ENCODE peak calls at places on chromosomes 3 and 15, in ten cellular contexts. F is esophagus muscularis mucosa, R is dorsolateral prefrontal cortex, W is MM.1S, C is ascending aorta, T is astrocyte, B is tibial nerve, N is thoracic aorta, A is nephron progenitor cell, J is endothelial cell of umbilical vein. S is an unnamed sample.

GRCh38 chr3:182325213-182325941 is 467.9 kb upstream of the ATP11B start:
- DNase-seq in F (no peak), R (no peak), W (peak; percentile 94), C (no peak), T (peak; percentile 51), B (no peak), N (no peak), A (no peak), J (peak; percentile 11), S (no peak)

GRCh38 chr3:16508242-16508575 is 5.3 kb downstream of the RFTN1 start:
- DNase-seq in F (no peak), R (no peak), W (no peak), C (no peak), T (no peak), B (no peak), N (no peak), A (no peak), J (no peak), S (no peak)

GRCh38 chr3:21326704-21327103 is 424.3 kb downstream of the ZNF385D start:
- DNase-seq in F (no peak), R (no peak), W (no peak), C (no peak), T (peak; percentile 96), B (no peak), N (no peak), A (no peak), J (peak; percentile 2), S (no peak)

GRCh38 chr15:80031841-80032240 is 27.6 kb upstream of the ZFAND6 start:
- DNase-seq in F (no peak), R (no peak), W (peak; percentile 43), C (no peak), T (no peak), B (no peak), N (no peak), A (no peak), J (no peak), S (no peak)

GRCh38 chr3:100002599-100003350 is 111.5 kb downstream of the FILIP1L start:
- DNase-seq in F (no peak), R (no peak), W (no peak), C (no peak), T (peak; percentile 100), B (no peak), N (no peak), A (no peak), J (peak; percentile 81), S (no peak)

GRCh38 chr15:31360158-31360561 is 33.5 kb downstream of the KLF13 start:
- DNase-seq in F (no peak), R (no peak), W (peak; percentile 19), C (no peak), T (no peak), B (no peak), N (no peak), A (no peak), J (no peak), S (no peak)

GRCh38 chr3:183381179-183381578 is 47.2 kb downstream of the MCF2L2 start:
- DNase-seq in F (no peak), R (no peak), W (no peak), C (no peak), T (peak; percentile 63), B (no peak), N (no peak), A (no peak), J (no peak), S (no peak)

GRCh38 chr3:114496021-114496434 is 202.2 kb downstream of the TIGIT start:
- DNase-seq in F (no peak), R (no peak), W (no peak), C (no peak), T (peak; percentile 61), B (no peak), N (no peak), A (no peak), J (no peak), S (no peak)

GRCh38 chr3:10993729-10994065 is 1.1 kb downstream of the SLC6A1 start:
- DNase-seq in F (no peak), R (no peak), W (no peak), C (no peak), T (no peak), B (no peak), N (no peak), A (no peak), J (no peak), S (no peak)

GRCh38 chr15:65249641-65250040 is 37.0 kb downstream of the PARP16 start:
- DNase-seq in F (no peak), R (no peak), W (no peak), C (no peak), T (no peak), B (no peak), N (no peak), A (no peak), J (no peak), S (peak; percentile 82)

GRCh38 chr3:30538787-30539186 is 67.6 kb upstream of the TGFBR2 start:
- DNase-seq in F (no peak), R (no peak), W (no peak), C (no peak), T (peak; percentile 95), B (no peak), N (no peak), A (no peak), J (peak; percentile 93), S (no peak)

GRCh38 chr15:62739082-62739481 is 303.5 kb upstream of the TPM1 start:
- DNase-seq in F (no peak), R (no peak), W (no peak), C (no peak), T (peak; percentile 88), B (no peak), N (no peak), A (no peak), J (no peak), S (no peak)

GRCh38 chr3:43534676-43535075 is 87.1 kb downstream of the ANO10 start:
- DNase-seq in F (no peak), R (no peak), W (no peak), C (no peak), T (no peak), B (no peak), N (no peak), A (no peak), J (no peak), S (no peak)

GRCh38 chr3:141233457-141234161 is 2.0 kb downstream of the PXYLP1 start:
- DNase-seq in F (peak; percentile 57), R (no peak), W (no peak), C (no peak), T (no peak), B (no peak), N (no peak), A (no peak), J (no peak), S (no peak)

GRCh38 chr3:157026091-157026490 is 133.9 kb downstream of the CCNL1 start:
- DNase-seq in F (no peak), R (no peak), W (no peak), C (no peak), T (no peak), B (no peak), N (no peak), A (no peak), J (no peak), S (no peak)

GRCh38 chr15:84821501-84822021 is 4.4 kb downstream of the ALPK3 start:
- DNase-seq in F (no peak), R (peak; percentile 45), W (no peak), C (no peak), T (no peak), B (no peak), N (no peak), A (no peak), J (peak; percentile 67), S (no peak)

GRCh38 chr15:91609231-91609630 is 244.3 kb upstream of the SLCO3A1 start:
- DNase-seq in F (peak; percentile 82), R (no peak), W (no peak), C (no peak), T (no peak), B (no peak), N (no peak), A (no peak), J (no peak), S (no peak)

GRCh38 chr3:82676356-82677026 is 915.0 kb upstream of the GBE1 start:
- DNase-seq in F (no peak), R (no peak), W (no peak), C (no peak), T (peak; percentile 26), B (no peak), N (no peak), A (no peak), J (no peak), S (no peak)

GRCh38 chr3:190709351-190709773 is 153.1 kb downstream of the GMNC start:
- DNase-seq in F (no peak), R (no peak), W (no peak), C (no peak), T (peak; percentile 83), B (no peak), N (no peak), A (no peak), J (no peak), S (no peak)

DNA sequence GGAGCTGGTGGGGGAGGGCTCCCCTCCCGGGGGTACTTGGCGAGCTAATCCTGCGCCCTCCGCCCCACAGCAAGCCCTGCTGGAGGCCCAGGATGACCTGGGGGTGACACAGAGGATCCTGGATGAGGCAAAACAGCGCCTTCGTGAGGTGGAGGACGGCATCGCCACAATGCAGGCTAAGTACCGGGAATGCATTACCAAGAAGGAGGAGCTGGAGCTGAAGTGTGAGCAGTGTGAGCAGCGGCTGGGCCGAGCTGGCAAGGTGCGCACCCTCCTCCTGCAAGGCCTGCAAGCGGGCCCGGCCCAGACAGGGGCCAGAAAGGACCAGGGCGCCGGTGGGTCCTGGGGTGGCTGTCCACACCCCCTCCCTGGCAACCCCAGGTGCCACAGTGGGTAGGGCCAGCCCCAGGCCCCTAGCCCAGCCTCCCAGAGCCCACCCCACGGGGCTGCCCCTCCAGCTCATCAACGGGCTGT is 56.5 kb downstream of the SEMA3G start:
- DNase-seq in F (no peak), R (no peak), W (no peak), C (no peak), T (no peak), B (no peak), N (no peak), A (no peak), J (no peak), S (no peak)
- TF ChIP-seq CTCF in F (no peak), R (no peak), W (no peak), C (no peak), T (no peak), B (no peak), N (no peak), A (peak; percentile 9), J (no peak), S (no peak)

GRCh38 chr15:88546248-88547129 is at the start of gene DET1:
- DNase-seq in F (peak; percentile 98), R (peak; percentile 96), W (peak; percentile 97), C (peak; percentile 86), T (peak; percentile 92), B (peak; percentile 95), N (peak; percentile 88), A (peak; percentile 87), J (peak; percentile 95), S (peak; percentile 92)
- TF ChIP-seq CTCF in F (peak; percentile 88), R (peak; percentile 88), W (peak; percentile 80), C (peak; percentile 61), T (peak; percentile 82), B (peak; percentile 64), N (peak; percentile 71), A (peak; percentile 58), J (peak; percentile 87), S (peak; percentile 89)

GRCh38 chr3:98185180-98185579 is 18.7 kb downstream of the OR5H15 start:
- DNase-seq in F (no peak), R (no peak), W (peak; percentile 21), C (no peak), T (no peak), B (no peak), N (no peak), A (no peak), J (no peak), S (no peak)
- TF ChIP-seq CTCF in F (no peak), R (no peak), W (peak; percentile 25), C (no peak), T (no peak), B (no peak), N (no peak), A (no peak), J (no peak), S (no peak)

GRCh38 chr3:109224333-109224732 is 87.8 kb downstream of the C3orf85 start:
- DNase-seq in F (no peak), R (no peak), W (peak; percentile 28), C (no peak), T (no peak), B (no peak), N (no peak), A (no peak), J (no peak), S (no peak)
- TF ChIP-seq CTCF in F (no peak), R (no peak), W (peak; percentile 37), C (no peak), T (no peak), B (no peak), N (no peak), A (no peak), J (no peak), S (peak; percentile 35)